ENCODE peak calls at places on chromosomes 16 and 17, in four cellular contexts. One of them, this sample, is unnamed.

GRCh38 chr16:50889276-50889675 is 147.4 kb downstream of the CYLD start:
- DNase-seq in tibial artery: no peak
- DNase-seq in HFFc6: no peak
- DNase-seq in BE2C: no peak
- DNase-seq in this sample: no peak

GRCh38 chr16:9401173-9401572 is 309.7 kb downstream of the HAPSTR1 start:
- DNase-seq in BE2C: no peak
- DNase-seq in tibial artery: no peak
- DNase-seq in HFFc6: no peak
- DNase-seq in this sample: no peak

GRCh38 chr17:57989011-57989345 is 924 bp upstream of the VEZF1 start:
- DNase-seq in tibial artery: no peak
- DNase-seq in HFFc6: peak
- DNase-seq in BE2C: peak
- DNase-seq in this sample: no peak

GRCh38 chr17:27873746-27874145 is 19.4 kb downstream of the LYRM9 start:
- DNase-seq in tibial artery: no peak
- DNase-seq in BE2C: no peak
- DNase-seq in HFFc6: no peak
- DNase-seq in this sample: peak

GRCh38 chr17:27384261-27384701 is 72.0 kb upstream of the KSR1 start:
- DNase-seq in tibial artery: peak
- DNase-seq in HFFc6: peak
- DNase-seq in BE2C: no peak
- DNase-seq in this sample: peak

GRCh38 chr16:51762081-51762995 is 611.3 kb upstream of the SALL1 start:
- DNase-seq in HFFc6: peak
- DNase-seq in BE2C: peak
- DNase-seq in tibial artery: peak
- DNase-seq in this sample: peak

GRCh38 chr16:75249441-75249840 is 2.0 kb downstream of the BCAR1 start:
- DNase-seq in BE2C: no peak
- DNase-seq in tibial artery: no peak
- DNase-seq in HFFc6: no peak
- DNase-seq in this sample: no peak

GRCh38 chr17:77451271-77451893 is 310.6 kb downstream of the SEC14L1 start:
- DNase-seq in tibial artery: no peak
- DNase-seq in BE2C: peak
- DNase-seq in HFFc6: no peak
- DNase-seq in this sample: peak

GRCh38 chr16:3256876-3257465 is 538 bp upstream of the MEFV start:
- DNase-seq in HFFc6: peak
- DNase-seq in tibial artery: no peak
- DNase-seq in BE2C: no peak
- DNase-seq in this sample: peak

GRCh38 chr17:57915980-57916757 is 39.0 kb downstream of the CUEDC1 start:
- DNase-seq in HFFc6: no peak
- DNase-seq in tibial artery: no peak
- DNase-seq in BE2C: no peak
- DNase-seq in this sample: peak

GRCh38 chr16:85428899-85429775 is 184.0 kb upstream of the GSE1 start:
- DNase-seq in tibial artery: peak
- DNase-seq in BE2C: peak
- DNase-seq in HFFc6: no peak
- DNase-seq in this sample: no peak

GRCh38 chr16:27320261-27321012 is 6.7 kb downstream of the IL4R start:
- DNase-seq in BE2C: no peak
- DNase-seq in tibial artery: peak
- DNase-seq in HFFc6: no peak
- DNase-seq in this sample: no peak

GRCh38 chr17:60615108-60615507 is 15.1 kb downstream of the PPM1D start:
- DNase-seq in tibial artery: no peak
- DNase-seq in BE2C: no peak
- DNase-seq in HFFc6: no peak
- DNase-seq in this sample: no peak

GRCh38 chr17:74734256-74734655 is 2.8 kb upstream of the RAB37 start:
- DNase-seq in tibial artery: no peak
- DNase-seq in HFFc6: no peak
- DNase-seq in BE2C: no peak
- DNase-seq in this sample: no peak

GRCh38 chr16:85181091-85181738 is 68.9 kb upstream of the CIBAR2 start:
- DNase-seq in tibial artery: no peak
- DNase-seq in BE2C: no peak
- DNase-seq in HFFc6: no peak
- DNase-seq in this sample: no peak

GRCh38 chr17:75442168-75443103 is 14.0 kb upstream of the TMEM94 start:
- DNase-seq in HFFc6: no peak
- DNase-seq in tibial artery: no peak
- DNase-seq in BE2C: no peak
- DNase-seq in this sample: no peak

GRCh38 chr16:4611337-4612023 is 3.2 kb downstream of the UBALD1 start:
- DNase-seq in HFFc6: no peak
- DNase-seq in BE2C: no peak
- DNase-seq in tibial artery: no peak
- DNase-seq in this sample: peak

GRCh38 chr16:477758-478157 is 49.8 kb upstream of the CAPN15 start:
- DNase-seq in tibial artery: no peak
- DNase-seq in BE2C: no peak
- DNase-seq in HFFc6: no peak
- DNase-seq in this sample: no peak

GRCh38 chr17:16417399-16417798 is 2.0 kb downstream of the TRPV2 start:
- DNase-seq in HFFc6: no peak
- DNase-seq in BE2C: no peak
- DNase-seq in tibial artery: no peak
- DNase-seq in this sample: no peak

GRCh38 chr17:48439875-48440505 is 10.0 kb upstream of the SKAP1 start:
- DNase-seq in BE2C: no peak
- DNase-seq in tibial artery: no peak
- DNase-seq in HFFc6: no peak
- DNase-seq in this sample: no peak

GRCh38 chr17:49358638-49359247 is 3.3 kb downstream of the ZNF652 start:
- DNase-seq in tibial artery: no peak
- DNase-seq in BE2C: no peak
- DNase-seq in HFFc6: no peak
- DNase-seq in this sample: no peak

GRCh38 chr17:76868176-76868668 is at the start of gene MGAT5B:
- DNase-seq in BE2C: peak
- DNase-seq in tibial artery: peak
- DNase-seq in HFFc6: peak
- DNase-seq in this sample: peak

GRCh38 chr17:66904760-66905637 is 59.5 kb upstream of the CACNG4 start:
- DNase-seq in tibial artery: no peak
- DNase-seq in BE2C: peak
- DNase-seq in HFFc6: no peak
- DNase-seq in this sample: peak

GRCh38 chr17:32827227-32827626 is 49.7 kb downstream of the MYO1D start:
- DNase-seq in HFFc6: no peak
- DNase-seq in tibial artery: no peak
- DNase-seq in BE2C: no peak
- DNase-seq in this sample: no peak

GRCh38 chr16:4370570-4371480 is 823 bp upstream of the VASN start:
- DNase-seq in HFFc6: peak
- DNase-seq in BE2C: peak
- DNase-seq in tibial artery: peak
- DNase-seq in this sample: peak

GRCh38 chr17:69414408-69415274 is at the start of gene MAP2K6:
- DNase-seq in tibial artery: peak
- DNase-seq in HFFc6: peak
- DNase-seq in BE2C: peak
- DNase-seq in this sample: peak

GRCh38 chr17:58172369-58173071 is 5.7 kb downstream of the OR4D2 start:
- DNase-seq in BE2C: no peak
- DNase-seq in tibial artery: no peak
- DNase-seq in HFFc6: no peak
- DNase-seq in this sample: no peak

GRCh38 chr16:11201498-11202259 is 54.3 kb downstream of the SOCS1 start:
- DNase-seq in tibial artery: no peak
- DNase-seq in HFFc6: peak
- DNase-seq in BE2C: no peak
- DNase-seq in this sample: peak

GRCh38 chr16:49396206-49396720 is 22.7 kb downstream of the C16orf78 start:
- DNase-seq in tibial artery: no peak
- DNase-seq in HFFc6: no peak
- DNase-seq in BE2C: no peak
- DNase-seq in this sample: no peak

GRCh38 chr16:51045186-51045585 is 105.9 kb downstream of the SALL1 start:
- DNase-seq in HFFc6: no peak
- DNase-seq in tibial artery: no peak
- DNase-seq in BE2C: no peak
- DNase-seq in this sample: no peak

GRCh38 chr17:3411070-3411469 is at the start of gene OR3A3:
- DNase-seq in tibial artery: no peak
- DNase-seq in BE2C: no peak
- DNase-seq in HFFc6: no peak
- DNase-seq in this sample: no peak

GRCh38 chr17:39634384-39634871 is 2.5 kb upstream of the STARD3 start:
- DNase-seq in tibial artery: no peak
- DNase-seq in HFFc6: peak
- DNase-seq in BE2C: no peak
- DNase-seq in this sample: peak

GRCh38 chr17:10635290-10635689 is 21.8 kb downstream of the MYH3 start:
- DNase-seq in HFFc6: no peak
- DNase-seq in tibial artery: no peak
- DNase-seq in BE2C: no peak
- DNase-seq in this sample: no peak
- TF ChIP-seq CTCF in HFFc6: peak
- TF ChIP-seq CTCF in tibial artery: no peak
- TF ChIP-seq CTCF in BE2C: no peak
- TF ChIP-seq CTCF in this sample: no peak

GRCh38 chr16:76653390-76654026 is 376.3 kb downstream of the CNTNAP4 start:
- DNase-seq in BE2C: peak
- DNase-seq in tibial artery: no peak
- DNase-seq in HFFc6: peak
- DNase-seq in this sample: peak
- TF ChIP-seq CTCF in BE2C: peak
- TF ChIP-seq CTCF in tibial artery: no peak
- TF ChIP-seq CTCF in HFFc6: peak
- TF ChIP-seq CTCF in this sample: peak

DNA sequence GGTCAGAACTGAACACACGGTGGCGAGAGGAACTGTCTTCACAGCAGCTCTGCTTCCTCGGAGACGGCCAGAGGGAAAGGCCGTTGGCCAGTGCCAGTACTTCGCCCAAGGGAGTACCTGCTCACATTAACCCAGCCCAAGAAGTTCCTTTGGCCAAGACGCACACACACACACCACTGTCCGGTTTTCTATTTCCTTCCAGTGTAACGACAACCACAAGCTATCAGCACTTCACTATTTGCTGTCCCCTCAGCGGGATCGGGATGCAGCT is 735 bp upstream of the GGNBP2 start:
- DNase-seq in HFFc6: peak
- DNase-seq in tibial artery: peak
- DNase-seq in BE2C: peak
- DNase-seq in this sample: peak
- TF ChIP-seq CTCF in HFFc6: peak
- TF ChIP-seq CTCF in tibial artery: no peak
- TF ChIP-seq CTCF in BE2C: no peak
- TF ChIP-seq CTCF in this sample: peak

DNA sequence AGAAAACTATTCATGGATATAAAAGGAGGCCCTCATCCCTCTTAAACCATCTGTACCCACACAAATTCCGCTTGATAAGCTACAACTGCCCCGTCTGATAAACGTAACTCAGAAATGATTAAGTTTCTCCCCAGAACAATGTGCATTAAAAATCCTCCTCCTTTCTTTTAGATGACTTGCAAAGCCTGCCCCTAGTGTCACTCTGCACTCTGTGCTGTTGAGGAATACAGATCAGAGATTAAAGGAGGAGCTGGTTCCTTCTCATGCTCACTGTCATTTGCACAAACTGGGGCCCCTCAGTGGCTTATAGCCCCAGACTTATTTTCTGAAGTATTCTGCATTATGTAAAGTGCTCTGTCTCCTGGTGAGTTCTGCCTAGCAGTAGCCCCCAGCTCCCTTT is 33.3 kb downstream of the CDRT15 start:
- DNase-seq in HFFc6: no peak
- DNase-seq in tibial artery: no peak
- DNase-seq in BE2C: no peak
- DNase-seq in this sample: no peak
- TF ChIP-seq CTCF in HFFc6: peak
- TF ChIP-seq CTCF in tibial artery: no peak
- TF ChIP-seq CTCF in BE2C: no peak
- TF ChIP-seq CTCF in this sample: peak

GRCh38 chr17:80717661-80718060 is 173.0 kb downstream of the RPTOR start:
- DNase-seq in tibial artery: no peak
- DNase-seq in HFFc6: no peak
- DNase-seq in BE2C: no peak
- DNase-seq in this sample: no peak

GRCh38 chr17:80718428-80718827 is 173.8 kb downstream of the RPTOR start:
- DNase-seq in HFFc6: no peak
- DNase-seq in BE2C: no peak
- DNase-seq in tibial artery: no peak
- DNase-seq in this sample: no peak

GRCh38 chr17:80722656-80723055 is 178.0 kb downstream of the RPTOR start:
- DNase-seq in BE2C: no peak
- DNase-seq in tibial artery: no peak
- DNase-seq in HFFc6: no peak
- DNase-seq in this sample: peak

GRCh38 chr17:80719449-80719848 is 174.8 kb downstream of the RPTOR start:
- DNase-seq in tibial artery: no peak
- DNase-seq in HFFc6: no peak
- DNase-seq in BE2C: no peak
- DNase-seq in this sample: no peak

DNA sequence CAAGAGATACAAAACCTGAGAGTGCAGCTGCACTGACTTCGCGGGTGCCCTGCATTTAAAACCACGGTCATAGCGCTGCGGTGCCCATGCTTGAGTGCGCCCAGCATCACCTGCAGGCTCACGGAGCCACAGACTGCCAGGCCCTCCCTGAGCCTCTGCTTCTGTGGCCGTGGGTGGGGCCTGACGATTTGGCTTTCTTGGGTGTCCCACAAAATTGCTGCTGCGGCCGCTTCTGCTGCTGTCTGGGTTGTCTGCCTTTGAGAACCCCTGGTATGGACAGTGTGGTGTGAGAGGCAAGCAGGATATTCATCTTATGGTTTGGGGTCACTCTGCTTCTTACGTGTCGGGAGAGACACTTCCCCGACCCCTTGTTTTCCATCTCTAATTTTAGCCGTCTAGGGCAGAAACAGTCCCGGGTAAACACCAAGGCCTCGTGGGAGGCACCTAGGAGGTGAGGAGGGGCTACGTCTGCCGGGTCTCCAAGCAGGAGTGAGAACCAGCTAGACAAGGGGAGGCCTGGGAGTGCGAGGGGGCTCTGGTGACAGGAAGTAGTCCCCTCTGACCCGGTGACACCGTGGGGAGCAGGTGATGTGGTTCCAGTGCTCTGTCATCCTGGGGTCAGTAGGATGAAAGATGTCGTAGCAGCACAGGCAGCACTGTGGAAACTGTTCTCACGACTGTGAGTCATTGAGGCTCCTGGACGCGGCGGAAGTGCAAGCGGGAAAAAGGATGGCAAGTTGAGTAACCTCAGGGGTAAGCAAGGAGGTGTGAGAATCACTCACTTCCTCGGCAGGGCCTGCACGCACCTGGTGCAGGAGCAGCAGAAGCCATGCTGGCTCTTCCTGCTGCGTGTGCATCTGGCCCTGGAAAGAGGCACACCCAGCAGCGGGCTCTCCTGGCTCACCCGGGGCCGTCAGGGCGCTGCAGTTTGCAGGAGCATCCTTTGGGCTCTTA is 176.3 kb downstream of the RPTOR start:
- DNase-seq in BE2C: no peak
- DNase-seq in tibial artery: no peak
- DNase-seq in HFFc6: no peak
- DNase-seq in this sample: peak
- TF ChIP-seq CTCF in BE2C: no peak
- TF ChIP-seq CTCF in tibial artery: no peak
- TF ChIP-seq CTCF in HFFc6: no peak
- TF ChIP-seq CTCF in this sample: no peak

This sample was measured in AG10803.